ENCODE peak calls at places on chromosomes 2 and 18, in seven cellular contexts. One of them, this sample, is unnamed.

GRCh38 chr2:23359631-23360567 is 25.1 kb upstream of the KLHL29 start:
- DNase-seq in upper lobe of right lung: no peak
- DNase-seq in lung: no peak
- DNase-seq in GM12878: no peak
- DNase-seq in lower lobe of right lung: no peak
- DNase-seq in PC-9: no peak
- DNase-seq in mammary epithelial cell: no peak
- DNase-seq in this sample: no peak

GRCh38 chr2:214808961-214809750 is at the start of gene BARD1:
- DNase-seq in upper lobe of right lung: peak; percentile 78
- DNase-seq in lung: peak; percentile 58
- DNase-seq in GM12878: no peak
- DNase-seq in lower lobe of right lung: peak; percentile 74
- DNase-seq in PC-9: peak; percentile 45
- DNase-seq in mammary epithelial cell: peak; percentile 67
- DNase-seq in this sample: peak; percentile 58

GRCh38 chr2:85431787-85432186 is 13.3 kb downstream of the SH2D6 start:
- DNase-seq in upper lobe of right lung: no peak
- DNase-seq in lung: no peak
- DNase-seq in GM12878: no peak
- DNase-seq in lower lobe of right lung: no peak
- DNase-seq in PC-9: no peak
- DNase-seq in mammary epithelial cell: no peak
- DNase-seq in this sample: no peak

GRCh38 chr2:14016289-14016955 is 616.1 kb upstream of the LRATD1 start:
- DNase-seq in upper lobe of right lung: no peak
- DNase-seq in lung: no peak
- DNase-seq in GM12878: no peak
- DNase-seq in lower lobe of right lung: no peak
- DNase-seq in PC-9: no peak
- DNase-seq in mammary epithelial cell: peak; percentile 55
- DNase-seq in this sample: no peak

GRCh38 chr2:143397886-143398614 is 268.8 kb downstream of the ARHGAP15 start:
- DNase-seq in upper lobe of right lung: no peak
- DNase-seq in lung: no peak
- DNase-seq in GM12878: peak; percentile 4
- DNase-seq in lower lobe of right lung: no peak
- DNase-seq in PC-9: no peak
- DNase-seq in mammary epithelial cell: peak; percentile 58
- DNase-seq in this sample: no peak

GRCh38 chr18:10062292-10062940 is 148.6 kb downstream of the VAPA start:
- DNase-seq in upper lobe of right lung: no peak
- DNase-seq in lung: no peak
- DNase-seq in GM12878: no peak
- DNase-seq in lower lobe of right lung: no peak
- DNase-seq in PC-9: no peak
- DNase-seq in mammary epithelial cell: no peak
- DNase-seq in this sample: no peak

GRCh38 chr2:49616800-49617199 is 462.5 kb upstream of the FSHR start:
- DNase-seq in upper lobe of right lung: no peak
- DNase-seq in lung: no peak
- DNase-seq in GM12878: no peak
- DNase-seq in lower lobe of right lung: no peak
- DNase-seq in PC-9: no peak
- DNase-seq in mammary epithelial cell: peak; percentile 16
- DNase-seq in this sample: no peak

GRCh38 chr2:75751360-75751759 is 40.6 kb upstream of the GCFC2 start:
- DNase-seq in upper lobe of right lung: no peak
- DNase-seq in lung: no peak
- DNase-seq in GM12878: peak; percentile 16
- DNase-seq in lower lobe of right lung: no peak
- DNase-seq in PC-9: no peak
- DNase-seq in mammary epithelial cell: no peak
- DNase-seq in this sample: no peak

GRCh38 chr2:26000561-26001211 is 18.4 kb upstream of the KIF3C start:
- DNase-seq in upper lobe of right lung: peak; percentile 82
- DNase-seq in lung: no peak
- DNase-seq in GM12878: no peak
- DNase-seq in lower lobe of right lung: peak; percentile 80
- DNase-seq in PC-9: peak; percentile 40
- DNase-seq in mammary epithelial cell: peak; percentile 62
- DNase-seq in this sample: no peak

GRCh38 chr2:190467575-190468083 is 59.5 kb downstream of the MFSD6 start:
- DNase-seq in upper lobe of right lung: no peak
- DNase-seq in lung: no peak
- DNase-seq in GM12878: no peak
- DNase-seq in lower lobe of right lung: no peak
- DNase-seq in PC-9: no peak
- DNase-seq in mammary epithelial cell: no peak
- DNase-seq in this sample: no peak

GRCh38 chr2:138512672-138513071 is 11.1 kb downstream of the SPOPL start:
- DNase-seq in upper lobe of right lung: no peak
- DNase-seq in lung: no peak
- DNase-seq in GM12878: no peak
- DNase-seq in lower lobe of right lung: no peak
- DNase-seq in PC-9: peak; percentile 50
- DNase-seq in mammary epithelial cell: peak; percentile 34
- DNase-seq in this sample: no peak

GRCh38 chr18:26654173-26655009 is 106.0 kb upstream of the KCTD1 start:
- DNase-seq in upper lobe of right lung: no peak
- DNase-seq in lung: no peak
- DNase-seq in GM12878: no peak
- DNase-seq in lower lobe of right lung: no peak
- DNase-seq in PC-9: no peak
- DNase-seq in mammary epithelial cell: no peak
- DNase-seq in this sample: no peak

GRCh38 chr2:85704038-85704437 is 9.9 kb downstream of the GNLY start:
- DNase-seq in upper lobe of right lung: no peak
- DNase-seq in lung: no peak
- DNase-seq in GM12878: no peak
- DNase-seq in lower lobe of right lung: no peak
- DNase-seq in PC-9: no peak
- DNase-seq in mammary epithelial cell: no peak
- DNase-seq in this sample: no peak

GRCh38 chr2:105375001-105375561 is 23.8 kb downstream of the FHL2 start:
- DNase-seq in upper lobe of right lung: no peak
- DNase-seq in lung: no peak
- DNase-seq in GM12878: no peak
- DNase-seq in lower lobe of right lung: no peak
- DNase-seq in PC-9: no peak
- DNase-seq in mammary epithelial cell: no peak
- DNase-seq in this sample: peak; percentile 79

GRCh38 chr2:66660804-66661203 is 225.9 kb downstream of the MEIS1 start:
- DNase-seq in upper lobe of right lung: no peak
- DNase-seq in lung: no peak
- DNase-seq in GM12878: no peak
- DNase-seq in lower lobe of right lung: no peak
- DNase-seq in PC-9: no peak
- DNase-seq in mammary epithelial cell: no peak
- DNase-seq in this sample: no peak

GRCh38 chr2:84796798-84797197 is 84.1 kb downstream of the TRABD2A start:
- DNase-seq in upper lobe of right lung: no peak
- DNase-seq in lung: no peak
- DNase-seq in GM12878: no peak
- DNase-seq in lower lobe of right lung: no peak
- DNase-seq in PC-9: no peak
- DNase-seq in mammary epithelial cell: no peak
- DNase-seq in this sample: no peak

GRCh38 chr2:47344890-47345583 is 57.9 kb upstream of the MSH2 start:
- DNase-seq in upper lobe of right lung: peak; percentile 84
- DNase-seq in lung: peak; percentile 84
- DNase-seq in GM12878: no peak
- DNase-seq in lower lobe of right lung: peak; percentile 86
- DNase-seq in PC-9: peak; percentile 92
- DNase-seq in mammary epithelial cell: no peak
- DNase-seq in this sample: peak; percentile 65

GRCh38 chr2:150625300-150625699 is 137.8 kb upstream of the RND3 start:
- DNase-seq in upper lobe of right lung: no peak
- DNase-seq in lung: no peak
- DNase-seq in GM12878: no peak
- DNase-seq in lower lobe of right lung: no peak
- DNase-seq in PC-9: peak; percentile 51
- DNase-seq in mammary epithelial cell: peak; percentile 90
- DNase-seq in this sample: no peak
- H3K27ac ChIP-seq in upper lobe of right lung: no peak overlapping the region
- H3K27ac ChIP-seq in lung: no peak overlapping the region
- H3K27ac ChIP-seq in GM12878: no peak overlapping the region
- H3K27ac ChIP-seq in lower lobe of right lung: no peak overlapping the region
- H3K27ac ChIP-seq in PC-9: no peak overlapping the region
- H3K27ac ChIP-seq in mammary epithelial cell: peak overlapping the region; percentile 61
- H3K27ac ChIP-seq in this sample: no peak overlapping the region

GRCh38 chr2:27753744-27754588 is 17.6 kb upstream of the MRPL33 start:
- DNase-seq in upper lobe of right lung: peak; percentile 92
- DNase-seq in lung: peak; percentile 83
- DNase-seq in GM12878: no peak
- DNase-seq in lower lobe of right lung: peak; percentile 88
- DNase-seq in PC-9: peak; percentile 79
- DNase-seq in mammary epithelial cell: peak; percentile 76
- DNase-seq in this sample: peak; percentile 82
- H3K4me3 ChIP-seq in upper lobe of right lung: no peak overlapping the region
- H3K4me3 ChIP-seq in lung: no peak overlapping the region
- H3K4me3 ChIP-seq in GM12878: no peak overlapping the region
- H3K4me3 ChIP-seq in lower lobe of right lung: no peak overlapping the region
- H3K4me3 ChIP-seq in PC-9: peak overlapping the region; percentile 43
- H3K4me3 ChIP-seq in mammary epithelial cell: peak overlapping the region; percentile 49
- H3K4me3 ChIP-seq in this sample: no peak overlapping the region

DNA sequence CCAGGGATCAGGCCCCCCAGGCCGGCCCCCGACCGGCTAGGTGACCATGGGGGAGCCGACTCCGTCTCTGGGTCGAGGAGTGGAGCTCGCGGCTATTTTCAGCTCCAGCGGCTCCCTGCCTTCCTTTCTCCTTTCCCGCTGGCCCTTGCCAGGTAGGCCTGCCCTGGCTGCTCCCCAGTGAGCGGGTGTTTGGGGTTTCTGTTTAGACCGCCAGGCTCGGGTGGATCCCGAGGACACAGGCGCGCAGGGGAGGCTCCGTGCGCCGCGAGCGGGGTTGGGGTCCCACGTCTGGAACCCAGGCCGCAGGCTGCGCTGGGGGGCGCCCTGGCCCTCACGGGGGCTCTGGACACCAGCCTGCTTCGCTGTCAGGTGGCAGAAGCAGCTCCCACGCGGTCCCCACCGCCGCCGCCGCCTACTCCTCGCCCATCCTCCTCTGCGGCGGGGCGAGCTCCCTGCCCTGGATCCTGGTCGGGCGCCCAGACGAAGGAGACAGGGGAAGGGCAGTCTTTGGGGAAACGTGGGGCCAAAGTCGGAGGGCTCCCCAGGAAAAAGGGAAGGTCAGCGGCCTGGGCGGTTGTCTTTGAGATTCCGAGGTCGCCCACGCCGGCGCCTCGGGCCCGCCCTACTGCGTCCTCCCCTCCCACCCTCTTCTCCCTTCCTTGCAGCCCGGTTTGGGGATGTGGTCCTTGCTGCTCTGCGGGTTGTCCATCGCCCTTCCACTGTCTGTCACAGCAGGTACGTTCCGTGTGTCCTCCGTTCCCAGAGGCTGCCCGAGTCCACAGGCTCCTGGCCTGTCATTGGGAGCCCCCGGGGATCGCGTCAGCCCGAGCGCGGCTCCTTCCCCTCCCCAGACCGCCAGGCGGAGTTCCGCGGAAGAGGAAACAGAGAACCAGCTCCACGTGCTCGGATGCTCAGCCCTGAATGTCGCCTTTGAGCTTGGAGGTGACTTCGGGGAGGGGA is 648 bp downstream of the IL1RL2 start:
- DNase-seq in upper lobe of right lung: peak; percentile 83
- DNase-seq in lung: peak; percentile 42
- DNase-seq in GM12878: no peak
- DNase-seq in lower lobe of right lung: peak; percentile 69
- DNase-seq in PC-9: no peak
- DNase-seq in mammary epithelial cell: peak; percentile 30
- DNase-seq in this sample: peak; percentile 50
- TF ChIP-seq CTCF in upper lobe of right lung: peak; percentile 35
- TF ChIP-seq CTCF in lung: no peak
- TF ChIP-seq CTCF in GM12878: no peak
- TF ChIP-seq CTCF in lower lobe of right lung: peak; percentile 33
- TF ChIP-seq CTCF in PC-9: no peak
- TF ChIP-seq CTCF in mammary epithelial cell: no peak
- TF ChIP-seq CTCF in this sample: peak; percentile 71

GRCh38 chr2:20169796-20170467 is 55.0 kb downstream of the SDC1 start:
- DNase-seq in upper lobe of right lung: peak; percentile 69
- DNase-seq in lung: no peak
- DNase-seq in GM12878: no peak
- DNase-seq in lower lobe of right lung: peak; percentile 55
- DNase-seq in PC-9: no peak
- DNase-seq in mammary epithelial cell: no peak
- DNase-seq in this sample: no peak
- H3K27ac ChIP-seq in upper lobe of right lung: no peak overlapping the region
- H3K27ac ChIP-seq in lung: no peak overlapping the region
- H3K27ac ChIP-seq in GM12878: no peak overlapping the region
- H3K27ac ChIP-seq in lower lobe of right lung: no peak overlapping the region
- H3K27ac ChIP-seq in PC-9: no peak overlapping the region
- H3K27ac ChIP-seq in mammary epithelial cell: no peak overlapping the region
- H3K27ac ChIP-seq in this sample: no peak overlapping the region

GRCh38 chr2:128187032-128187654 is 96.1 kb downstream of the UGGT1 start:
- DNase-seq in upper lobe of right lung: no peak
- DNase-seq in lung: no peak
- DNase-seq in GM12878: no peak
- DNase-seq in lower lobe of right lung: no peak
- DNase-seq in PC-9: no peak
- DNase-seq in mammary epithelial cell: no peak
- DNase-seq in this sample: peak; percentile 43
- H3K4me3 ChIP-seq in upper lobe of right lung: no peak overlapping the region
- H3K4me3 ChIP-seq in lung: no peak overlapping the region
- H3K4me3 ChIP-seq in GM12878: no peak overlapping the region
- H3K4me3 ChIP-seq in lower lobe of right lung: no peak overlapping the region
- H3K4me3 ChIP-seq in PC-9: no peak overlapping the region
- H3K4me3 ChIP-seq in mammary epithelial cell: no peak overlapping the region
- H3K4me3 ChIP-seq in this sample: no peak overlapping the region

GRCh38 chr2:162277344-162277743 is 34.1 kb upstream of the FAP start:
- DNase-seq in upper lobe of right lung: no peak
- DNase-seq in lung: no peak
- DNase-seq in GM12878: no peak
- DNase-seq in lower lobe of right lung: no peak
- DNase-seq in PC-9: no peak
- DNase-seq in mammary epithelial cell: no peak
- DNase-seq in this sample: no peak

GRCh38 chr2:162282765-162283425 is 35.6 kb downstream of the IFIH1 start:
- DNase-seq in upper lobe of right lung: no peak
- DNase-seq in lung: no peak
- DNase-seq in GM12878: no peak
- DNase-seq in lower lobe of right lung: no peak
- DNase-seq in PC-9: no peak
- DNase-seq in mammary epithelial cell: no peak
- DNase-seq in this sample: no peak

DNA sequence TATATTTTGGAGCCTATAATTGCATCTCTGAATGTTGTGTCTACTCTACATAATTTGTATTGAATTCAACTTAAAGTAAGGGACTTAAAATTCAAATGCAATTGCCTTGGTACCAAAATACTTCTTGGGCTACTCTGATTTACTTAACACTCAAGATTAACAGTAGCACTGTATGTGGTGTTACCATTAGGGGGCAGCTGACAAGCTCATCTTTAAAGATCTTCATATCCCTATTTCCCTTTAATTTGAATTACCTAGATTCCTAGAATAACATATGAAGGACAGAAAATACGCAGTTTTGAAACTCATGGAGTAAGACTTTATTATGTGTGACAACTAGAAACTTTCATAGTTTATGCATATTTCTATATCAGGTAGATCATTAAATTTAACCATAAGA is 37.4 kb upstream of the FAP start:
- DNase-seq in upper lobe of right lung: no peak
- DNase-seq in lung: no peak
- DNase-seq in GM12878: no peak
- DNase-seq in lower lobe of right lung: no peak
- DNase-seq in PC-9: no peak
- DNase-seq in mammary epithelial cell: no peak
- DNase-seq in this sample: no peak
- TF ChIP-seq CTCF in upper lobe of right lung: no peak
- TF ChIP-seq CTCF in lung: no peak
- TF ChIP-seq CTCF in GM12878: no peak
- TF ChIP-seq CTCF in lower lobe of right lung: no peak
- TF ChIP-seq CTCF in PC-9: no peak
- TF ChIP-seq CTCF in mammary epithelial cell: no peak
- TF ChIP-seq CTCF in this sample: no peak

This sample was measured in brain microvascular endothelial cell.